ENCODE peak calls at places on chromosomes 16 and 17, in five cellular contexts. One of them, this sample, is unnamed.

GRCh38 chr17:43915561-43915960 is 8.2 kb upstream of the MPP2 start:
- DNase-seq in IMR-90: peak
- DNase-seq in A549: no peak
- DNase-seq in K562: no peak
- DNase-seq in HepG2: no peak
- DNase-seq in this sample: no peak

GRCh38 chr16:84177740-84178070 is 9.2 kb downstream of the TAF1C start:
- DNase-seq in IMR-90: peak
- DNase-seq in A549: no peak
- DNase-seq in K562: no peak
- DNase-seq in HepG2: no peak
- DNase-seq in this sample: no peak

GRCh38 chr17:76404976-76405563 is 20.7 kb downstream of the SPHK1 start:
- DNase-seq in IMR-90: no peak
- DNase-seq in A549: no peak
- DNase-seq in K562: no peak
- DNase-seq in HepG2: no peak
- DNase-seq in this sample: no peak

GRCh38 chr17:12395733-12396354 is 269.8 kb upstream of the MYOCD start:
- DNase-seq in IMR-90: no peak
- DNase-seq in A549: peak
- DNase-seq in K562: peak
- DNase-seq in HepG2: peak
- DNase-seq in this sample: peak

GRCh38 chr16:77599793-77600415 is 122.4 kb upstream of the NUDT7 start:
- DNase-seq in IMR-90: peak
- DNase-seq in A549: peak
- DNase-seq in K562: peak
- DNase-seq in HepG2: peak
- DNase-seq in this sample: peak

GRCh38 chr17:6455321-6455705 is 11.1 kb downstream of the PIMREG start:
- DNase-seq in IMR-90: peak
- DNase-seq in A549: no peak
- DNase-seq in K562: no peak
- DNase-seq in HepG2: no peak
- DNase-seq in this sample: peak

GRCh38 chr17:43905985-43906852 is 1.1 kb downstream of the MPP2 start:
- DNase-seq in IMR-90: peak
- DNase-seq in A549: peak
- DNase-seq in K562: no peak
- DNase-seq in HepG2: peak
- DNase-seq in this sample: peak

GRCh38 chr17:18008496-18009268 is 30.3 kb downstream of the ATPAF2 start:
- DNase-seq in IMR-90: peak
- DNase-seq in A549: no peak
- DNase-seq in K562: no peak
- DNase-seq in HepG2: no peak
- DNase-seq in this sample: peak

GRCh38 chr16:66326995-66327513 is 39.4 kb upstream of the CDH5 start:
- DNase-seq in IMR-90: no peak
- DNase-seq in A549: no peak
- DNase-seq in K562: peak
- DNase-seq in HepG2: peak
- DNase-seq in this sample: no peak

GRCh38 chr17:16493470-16494048 is 1.6 kb upstream of the LRRC75A start:
- DNase-seq in IMR-90: no peak
- DNase-seq in A549: no peak
- DNase-seq in K562: no peak
- DNase-seq in HepG2: no peak
- DNase-seq in this sample: no peak

GRCh38 chr17:77233635-77234334 is 93.0 kb downstream of the SEC14L1 start:
- DNase-seq in IMR-90: peak
- DNase-seq in A549: peak
- DNase-seq in K562: peak
- DNase-seq in HepG2: peak
- DNase-seq in this sample: no peak

GRCh38 chr17:57286372-57287105 is 30.2 kb downstream of the MSI2 start:
- DNase-seq in IMR-90: no peak
- DNase-seq in A549: no peak
- DNase-seq in K562: no peak
- DNase-seq in HepG2: no peak
- DNase-seq in this sample: no peak

GRCh38 chr17:64938290-64938689 is 19.0 kb upstream of the LRRC37A3 start:
- DNase-seq in IMR-90: no peak
- DNase-seq in A549: no peak
- DNase-seq in K562: no peak
- DNase-seq in HepG2: no peak
- DNase-seq in this sample: no peak

GRCh38 chr16:23504453-23505179 is 5.7 kb downstream of the GGA2 start:
- DNase-seq in IMR-90: peak
- DNase-seq in A549: peak
- DNase-seq in K562: peak
- DNase-seq in HepG2: peak
- DNase-seq in this sample: peak

GRCh38 chr17:59490259-59490658 is 75.2 kb upstream of the DHX40 start:
- DNase-seq in IMR-90: peak
- DNase-seq in A549: no peak
- DNase-seq in K562: no peak
- DNase-seq in HepG2: no peak
- DNase-seq in this sample: no peak

GRCh38 chr17:57236686-57237299 is 19.5 kb upstream of the MSI2 start:
- DNase-seq in IMR-90: no peak
- DNase-seq in A549: no peak
- DNase-seq in K562: no peak
- DNase-seq in HepG2: no peak
- DNase-seq in this sample: no peak

GRCh38 chr16:70258946-70259345 is 7.2 kb upstream of the EXOSC6 start:
- DNase-seq in IMR-90: no peak
- DNase-seq in A549: no peak
- DNase-seq in K562: no peak
- DNase-seq in HepG2: no peak
- DNase-seq in this sample: no peak

GRCh38 chr17:18246880-18247612 is 11.5 kb downstream of the FLII start:
- DNase-seq in IMR-90: peak
- DNase-seq in A549: peak
- DNase-seq in K562: peak
- DNase-seq in HepG2: no peak
- DNase-seq in this sample: peak

GRCh38 chr16:55760665-55761035 is 72.2 kb downstream of the CES1 start:
- DNase-seq in IMR-90: no peak
- DNase-seq in A549: no peak
- DNase-seq in K562: no peak
- DNase-seq in HepG2: no peak
- DNase-seq in this sample: no peak

GRCh38 chr17:28272166-28272565 is 46.8 kb upstream of the TMEM97 start:
- DNase-seq in IMR-90: peak
- DNase-seq in A549: no peak
- DNase-seq in K562: no peak
- DNase-seq in HepG2: no peak
- DNase-seq in this sample: no peak

GRCh38 chr16:57029161-57030160 is 40.1 kb downstream of the NLRC5 start:
- DNase-seq in IMR-90: peak
- DNase-seq in A549: no peak
- DNase-seq in K562: no peak
- DNase-seq in HepG2: no peak
- DNase-seq in this sample: no peak

GRCh38 chr16:81350306-81350615 is 35.5 kb downstream of the GAN start:
- DNase-seq in IMR-90: peak
- DNase-seq in A549: no peak
- DNase-seq in K562: no peak
- DNase-seq in HepG2: no peak
- DNase-seq in this sample: no peak

DNA sequence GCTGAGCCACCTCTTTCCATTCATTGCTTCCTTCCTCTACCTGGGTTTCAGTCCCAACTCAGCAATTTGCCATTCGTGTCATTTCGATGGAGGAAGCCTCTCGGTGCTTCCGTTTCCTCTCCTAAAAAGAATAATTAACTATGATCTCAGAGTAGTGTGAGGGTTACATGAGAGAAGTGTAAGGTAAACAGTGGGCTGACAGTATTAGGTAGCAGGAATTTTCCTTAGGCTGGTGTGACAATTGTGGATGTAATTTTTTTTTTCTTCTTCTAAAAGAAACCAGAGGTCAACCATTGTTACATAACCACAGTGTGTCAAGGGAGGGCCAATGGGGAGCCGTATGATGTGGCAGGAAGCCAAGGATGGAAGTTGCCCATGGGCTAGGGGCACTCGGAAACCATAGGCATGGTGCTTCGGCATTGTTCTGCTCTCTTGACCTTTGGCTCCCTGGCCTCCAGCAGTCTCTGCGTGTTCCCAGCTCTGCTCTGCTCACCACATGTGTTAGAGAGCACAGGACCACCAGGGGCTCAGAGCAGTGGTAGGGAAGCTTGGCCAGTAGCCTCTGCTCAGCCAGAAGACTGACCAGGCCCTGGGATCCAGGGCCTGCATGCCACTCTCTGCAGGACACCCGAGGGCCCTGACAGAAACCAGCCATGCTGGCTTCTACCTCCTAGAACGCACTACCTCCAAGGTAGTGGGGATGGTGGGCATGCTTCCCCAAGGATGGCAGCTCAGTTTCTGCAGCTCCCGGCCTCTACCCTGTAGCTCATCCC is 2.0 kb upstream of the TOP2A start:
- DNase-seq in IMR-90: no peak
- DNase-seq in A549: no peak
- DNase-seq in K562: no peak
- DNase-seq in HepG2: peak
- DNase-seq in this sample: peak
- TF ChIP-seq RFX5 in IMR-90: no peak
- TF ChIP-seq RFX5 in A549: no peak
- TF ChIP-seq RFX5 in K562: no peak
- TF ChIP-seq RFX5 in HepG2: no peak
- TF ChIP-seq RFX5 in this sample: no peak

GRCh38 chr17:67515490-67516088 is 138.5 kb downstream of the PITPNC1 start:
- DNase-seq in IMR-90: no peak
- DNase-seq in A549: no peak
- DNase-seq in K562: no peak
- DNase-seq in HepG2: no peak
- DNase-seq in this sample: no peak
- TF ChIP-seq RFX5 in IMR-90: no peak
- TF ChIP-seq RFX5 in A549: no peak
- TF ChIP-seq RFX5 in K562: no peak
- TF ChIP-seq RFX5 in HepG2: no peak
- TF ChIP-seq RFX5 in this sample: no peak

DNA sequence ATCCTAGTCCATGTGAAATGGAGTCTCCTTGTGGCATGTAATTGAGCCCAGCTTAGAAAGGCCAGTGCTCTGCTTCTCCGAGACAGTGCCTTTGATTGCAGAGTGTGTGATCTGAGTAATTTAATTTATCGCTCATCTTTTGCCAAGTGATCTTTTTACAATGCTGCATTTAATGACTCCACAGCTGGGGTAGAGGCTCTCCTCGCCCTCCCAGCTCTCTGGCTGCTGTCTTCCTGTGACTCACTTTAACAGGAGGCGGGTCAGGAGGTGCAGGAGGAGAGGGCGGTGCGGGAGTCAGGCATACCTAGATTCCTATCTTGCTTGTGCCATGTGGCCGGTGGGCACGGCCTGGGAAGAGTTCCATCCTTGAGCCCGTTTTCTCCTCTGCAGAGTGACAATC is 113.4 kb upstream of the FOXF1 start:
- DNase-seq in IMR-90: peak
- DNase-seq in A549: no peak
- DNase-seq in K562: no peak
- DNase-seq in HepG2: no peak
- DNase-seq in this sample: no peak
- TF ChIP-seq RFX5 in IMR-90: no peak
- TF ChIP-seq RFX5 in A549: no peak
- TF ChIP-seq RFX5 in K562: no peak
- TF ChIP-seq RFX5 in HepG2: no peak
- TF ChIP-seq RFX5 in this sample: no peak

DNA sequence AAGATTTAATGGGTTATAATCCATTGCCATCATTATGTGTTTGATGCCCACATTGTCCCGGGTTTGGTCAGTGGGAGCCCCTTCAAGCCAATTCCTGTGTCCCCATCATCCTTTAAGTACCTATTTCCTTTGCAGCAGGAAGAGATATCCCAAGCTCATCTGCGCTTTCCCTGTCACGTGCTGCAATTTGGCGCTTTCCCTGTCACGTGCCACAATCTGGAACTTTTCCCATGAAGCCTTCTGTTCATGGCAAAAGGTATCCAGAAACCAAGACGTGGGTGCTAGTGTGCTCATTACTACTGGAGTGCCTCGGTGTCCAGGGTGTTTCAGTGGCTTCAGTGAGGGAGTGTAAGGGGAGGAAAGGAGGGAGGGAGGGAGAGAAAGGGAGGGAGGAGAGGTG is 168.5 kb downstream of the NPIPB11 start:
- DNase-seq in IMR-90: no peak
- DNase-seq in A549: no peak
- DNase-seq in K562: no peak
- DNase-seq in HepG2: no peak
- DNase-seq in this sample: no peak
- TF ChIP-seq RFX5 in IMR-90: no peak
- TF ChIP-seq RFX5 in A549: no peak
- TF ChIP-seq RFX5 in K562: no peak
- TF ChIP-seq RFX5 in HepG2: no peak
- TF ChIP-seq RFX5 in this sample: no peak

GRCh38 chr16:11586856-11587642 is at the start of gene LITAF:
- DNase-seq in IMR-90: peak
- DNase-seq in A549: peak
- DNase-seq in K562: peak
- DNase-seq in HepG2: no peak
- DNase-seq in this sample: peak
- TF ChIP-seq RFX5 in IMR-90: no peak
- TF ChIP-seq RFX5 in A549: no peak
- TF ChIP-seq RFX5 in K562: no peak
- TF ChIP-seq RFX5 in HepG2: no peak
- TF ChIP-seq RFX5 in this sample: no peak

DNA sequence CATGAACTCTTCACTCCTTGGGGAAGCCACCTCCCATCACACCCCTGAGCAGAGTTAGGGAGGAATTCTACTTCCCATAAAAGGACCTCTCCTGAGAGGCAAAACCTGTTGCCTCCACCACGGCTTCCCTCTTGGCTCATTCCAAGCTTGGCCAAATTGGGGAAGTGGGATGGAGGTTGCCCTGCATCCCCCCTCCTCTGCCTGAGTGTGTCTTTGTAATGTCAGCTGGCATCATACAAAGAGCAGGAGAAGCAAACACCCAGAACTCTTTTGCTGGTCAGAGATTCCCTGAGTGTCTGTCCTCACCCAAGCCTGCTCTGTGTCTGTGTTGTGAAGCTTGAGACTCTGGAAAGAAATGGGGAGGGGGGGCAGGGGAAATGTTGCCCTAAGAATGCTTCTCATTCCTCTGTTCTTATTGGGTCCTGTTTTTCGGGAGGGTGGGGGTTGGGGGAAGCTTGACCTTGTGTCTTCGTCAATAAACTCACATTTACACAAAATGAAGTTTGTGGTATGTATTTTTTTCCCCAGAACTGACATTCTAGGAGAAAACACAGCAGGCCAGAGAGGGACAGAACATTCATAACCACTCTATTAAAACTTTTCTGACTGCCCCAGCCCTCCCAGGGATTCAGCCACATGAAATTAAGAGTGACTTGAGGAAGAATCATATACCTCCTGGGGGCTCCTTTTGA is 5.4 kb upstream of the RASL10B start:
- DNase-seq in IMR-90: no peak
- DNase-seq in A549: no peak
- DNase-seq in K562: no peak
- DNase-seq in HepG2: no peak
- DNase-seq in this sample: no peak
- TF ChIP-seq RFX5 in IMR-90: no peak
- TF ChIP-seq RFX5 in A549: no peak
- TF ChIP-seq RFX5 in K562: no peak
- TF ChIP-seq RFX5 in HepG2: no peak
- TF ChIP-seq RFX5 in this sample: no peak

GRCh38 chr16:4021070-4021779 is 95.0 kb downstream of the ADCY9 start:
- DNase-seq in IMR-90: no peak
- DNase-seq in A549: no peak
- DNase-seq in K562: no peak
- DNase-seq in HepG2: peak
- DNase-seq in this sample: no peak
- TF ChIP-seq RFX5 in IMR-90: no peak
- TF ChIP-seq RFX5 in A549: no peak
- TF ChIP-seq RFX5 in K562: no peak
- TF ChIP-seq RFX5 in HepG2: no peak
- TF ChIP-seq RFX5 in this sample: no peak

This sample was measured in SK-N-SH.